ENCODE peak calls at places on chromosomes 5 and 9, in seven cellular contexts. F is C1 segment of cervical spinal cord, I is HuH-7.5, W is NCI-H748 treated with DMSO at 0.1 percent for 48 hours, E is anterior cingulate cortex, Y is A549, A is NCI-H146. M is an unnamed sample.

GRCh38 chr5:132744659-132745058 is 2.6 kb upstream of the CCNI2 start:
- DNase-seq in W (no peak), I (no peak), F (no peak), A (no peak), E (no peak), Y (no peak), M (no peak)

GRCh38 chr5:135669416-135669815 is 90.6 kb upstream of the CXCL14 start:
- DNase-seq in E (no peak), W (no peak), A (no peak), I (no peak), F (no peak), Y (no peak), M (no peak)

GRCh38 chr9:100426194-100426531 is 780 bp upstream of the MSANTD3 start:
- DNase-seq in E (no peak), Y (no peak), A (no peak), W (no peak), I (no peak), F (no peak), M (no peak)

GRCh38 chr5:126926152-126926551 is 104.2 kb downstream of the MARCHF3 start:
- DNase-seq in F (no peak), Y (no peak), I (no peak), A (no peak), E (no peak), W (no peak), M (no peak)

GRCh38 chr5:174411513-174411819 is 312.9 kb upstream of the MSX2 start:
- DNase-seq in Y (no peak), W (no peak), E (no peak), I (no peak), A (no peak), F (no peak), M (no peak)

GRCh38 chr5:157164521-157164920 is 1.5 kb downstream of the GARIN3 start:
- DNase-seq in F (no peak), Y (no peak), W (no peak), E (no peak), A (no peak), I (no peak), M (no peak)

GRCh38 chr5:103450333-103451061 is 112.1 kb downstream of the NUDT12 start:
- DNase-seq in F (no peak), E (no peak), A (no peak), I (no peak), W (no peak), Y (no peak), M (no peak)

GRCh38 chr9:18795947-18796705 is 236.9 kb downstream of the SAXO1 start:
- DNase-seq in E (no peak), W (no peak), A (no peak), I (no peak), F (no peak), Y (no peak), M (peak)

GRCh38 chr9:7799234-7799933 is at the start of gene DMAC1:
- DNase-seq in A (peak), W (peak), F (no peak), E (peak), Y (peak), I (peak), M (peak)

GRCh38 chr9:11158676-11159075 is 545.9 kb upstream of the PTPRD start:
- DNase-seq in E (no peak), Y (no peak), I (no peak), W (no peak), F (no peak), A (no peak), M (no peak)